ENCODE peak calls at places on chromosomes 5 and 9, in seven cellular contexts. T, I, Q, J, N, H and B are unnamed samples.

GRCh38 chr5:101306391-101307137 is 403.5 kb upstream of the ST8SIA4 start:
- DNase-seq in T (no peak), I (no peak), Q (no peak), J (no peak), N (no peak), H (no peak), B (no peak)

GRCh38 chr5:171207256-171207866 is 101.7 kb upstream of the TLX3 start:
- DNase-seq in T (no peak), I (no peak), Q (no peak), J (peak; percentile 70), N (no peak), H (no peak), B (no peak)

GRCh38 chr5:138336952-138337684 is 948 bp upstream of the FAM53C start:
- DNase-seq in T (peak; percentile 65), I (peak; percentile 80), Q (peak; percentile 81), J (no peak), N (no peak), H (no peak), B (peak; percentile 84)

GRCh38 chr9:121216406-121216805 is 14.7 kb upstream of the RAB14 start:
- DNase-seq in T (no peak), I (no peak), Q (no peak), J (no peak), N (no peak), H (no peak), B (no peak)

GRCh38 chr9:4921449-4921848 is 63.6 kb upstream of the JAK2 start:
- DNase-seq in T (no peak), I (no peak), Q (no peak), J (no peak), N (no peak), H (no peak), B (no peak)

GRCh38 chr5:151174612-151175101 is 17.1 kb upstream of the ANXA6 start:
- DNase-seq in T (no peak), I (no peak), Q (no peak), J (peak; percentile 90), N (no peak), H (no peak), B (no peak)

GRCh38 chr5:99037668-99038067 is 108.9 kb upstream of the CHD1 start:
- DNase-seq in T (no peak), I (no peak), Q (peak; percentile 82), J (peak; percentile 58), N (no peak), H (no peak), B (no peak)

GRCh38 chr5:1359031-1359645 is 14.2 kb upstream of the CLPTM1L start:
- DNase-seq in T (no peak), I (no peak), Q (no peak), J (no peak), N (no peak), H (no peak), B (no peak)

GRCh38 chr5:173823721-173824567 is 64.2 kb upstream of the CPEB4 start:
- DNase-seq in T (peak; percentile 71), I (no peak), Q (peak; percentile 70), J (peak; percentile 62), N (no peak), H (no peak), B (no peak)

GRCh38 chr9:89902450-89902849 is 297.6 kb downstream of the GADD45G start:
- DNase-seq in T (no peak), I (no peak), Q (no peak), J (no peak), N (no peak), H (no peak), B (peak; percentile 65)

GRCh38 chr9:92426501-92426900 is 2.2 kb upstream of the OMD start:
- DNase-seq in T (no peak), I (no peak), Q (no peak), J (no peak), N (no peak), H (no peak), B (no peak)

GRCh38 chr9:127720865-127721227 is 5.0 kb downstream of the TTC16 start:
- DNase-seq in T (no peak), I (no peak), Q (no peak), J (no peak), N (no peak), H (no peak), B (no peak)

GRCh38 chr9:85715587-85715986 is 26.2 kb downstream of the AGTPBP1 start:
- DNase-seq in T (no peak), I (no peak), Q (no peak), J (no peak), N (no peak), H (no peak), B (no peak)

GRCh38 chr5:62812653-62813329 is 234.2 kb downstream of the LRRC70 start:
- DNase-seq in T (no peak), I (no peak), Q (no peak), J (no peak), N (no peak), H (no peak), B (no peak)

DNA sequence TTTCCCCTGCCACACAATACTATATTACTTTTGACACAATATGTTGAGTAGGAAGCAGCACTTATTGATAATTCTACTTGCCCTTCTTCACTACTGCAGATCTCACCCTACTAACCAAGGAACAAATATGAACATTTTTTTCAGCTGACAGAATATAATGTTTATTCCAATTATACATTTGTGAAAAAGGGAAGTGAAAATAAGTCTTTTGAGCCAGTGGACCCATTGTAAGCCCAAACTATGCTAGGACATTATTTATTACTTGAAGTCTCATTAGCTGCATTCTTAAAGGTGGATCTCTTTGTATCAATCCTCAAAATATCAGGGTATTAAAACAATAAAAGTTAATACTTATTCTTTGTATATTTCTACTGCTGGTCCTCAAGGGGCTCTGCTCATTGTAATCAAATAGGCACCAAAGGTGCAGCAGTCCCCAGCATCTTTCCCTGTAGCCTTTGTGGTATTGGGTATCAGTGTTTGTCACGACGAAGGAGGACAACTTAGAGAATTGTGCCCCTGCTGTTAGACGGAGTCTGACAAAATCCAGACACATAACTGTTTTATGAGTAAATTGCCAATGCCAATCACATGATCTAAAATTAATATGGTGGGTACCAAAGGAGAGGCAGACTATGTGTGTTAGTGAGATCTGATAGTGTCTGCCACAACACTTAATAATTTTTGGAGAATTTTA is 453.5 kb upstream of the CDH9 start:
- DNase-seq in T (no peak), I (no peak), Q (no peak), J (no peak), N (no peak), H (no peak), B (no peak)
- H3K27me3 ChIP-seq in T (no peaks in the 10 kb centered on the region), I (no peaks in the 10 kb centered on the region), Q (no peaks in the 10 kb centered on the region), J (no peaks in the 10 kb centered on the region), N (no peaks in the 10 kb centered on the region), H (no peaks in the 10 kb centered on the region), B (no peaks in the 10 kb centered on the region)

GRCh38 chr9:137306546-137307254 is 4.6 kb upstream of the NRARP start:
- DNase-seq in T (peak; percentile 4), I (peak; percentile 21), Q (peak; percentile 51), J (peak; percentile 49), N (peak; percentile 92), H (peak; percentile 41), B (peak; percentile 19)

GRCh38 chr9:137305788-137306545 is 3.9 kb upstream of the NRARP start:
- DNase-seq in T (no peak), I (peak; percentile 20), Q (no peak), J (peak; percentile 65), N (peak; percentile 86), H (peak; percentile 42), B (peak; percentile 28)

GRCh38 chr9:137303893-137304382 is 1.9 kb upstream of the NRARP start:
- DNase-seq in T (no peak), I (no peak), Q (peak; percentile 45), J (peak; percentile 53), N (peak; percentile 84), H (peak; percentile 13), B (no peak)

GRCh38 chr9:137304383-137305059 is 2.5 kb upstream of the NRARP start:
- DNase-seq in T (peak; percentile 8), I (peak; percentile 15), Q (peak; percentile 53), J (peak; percentile 58), N (peak; percentile 77), H (peak; percentile 16), B (peak; percentile 15)

GRCh38 chr9:137305060-137305787 is 3.2 kb upstream of the NRARP start:
- DNase-seq in T (peak; percentile 60), I (peak; percentile 68), Q (peak; percentile 88), J (peak; percentile 86), N (peak; percentile 93), H (peak; percentile 71), B (peak; percentile 33)
- TF ChIP-seq CTCF in T (no peak), I (peak; percentile 28), Q (no peak), J (no peak), N (no peak), H (peak; percentile 37), B (no peak)

GRCh38 chr9:137138058-137138697 is 776 bp upstream of the GRIN1 start:
- DNase-seq in T (no peak), I (no peak), Q (no peak), J (peak; percentile 75), N (peak; percentile 59), H (no peak), B (no peak)

GRCh38 chr9:137139468-137140150 is 655 bp downstream of the GRIN1 start:
- DNase-seq in T (no peak), I (no peak), Q (no peak), J (peak; percentile 30), N (peak; percentile 69), H (no peak), B (no peak)

GRCh38 chr9:137138701-137139467 is at the start of gene GRIN1:
- DNase-seq in T (no peak), I (no peak), Q (no peak), J (peak; percentile 81), N (peak; percentile 74), H (no peak), B (no peak)

GRCh38 chr9:137136261-137136925 is 2.6 kb upstream of the GRIN1 start:
- DNase-seq in T (no peak), I (no peak), Q (peak; percentile 49), J (peak; percentile 60), N (peak; percentile 72), H (no peak), B (no peak)

GRCh38 chr9:137136926-137137607 is 1.9 kb upstream of the GRIN1 start:
- DNase-seq in T (no peak), I (no peak), Q (no peak), J (peak; percentile 31), N (peak; percentile 29), H (no peak), B (no peak)
- H3K27me3 ChIP-seq in T (peaks cover 26% of the 10 kb centered on the region), I (peaks cover 95% of the 10 kb centered on the region), Q (peaks cover 54% of the 10 kb centered on the region), J (peaks cover 90% of the 10 kb centered on the region), N (peaks cover 7% of the 10 kb centered on the region), H (peaks cover 92% of the 10 kb centered on the region), B (no peaks in the 10 kb centered on the region)

GRCh38 chr5:10330511-10331105 is 22.9 kb upstream of the MARCHF6 start:
- DNase-seq in T (no peak), I (no peak), Q (peak; percentile 39), J (no peak), N (no peak), H (no peak), B (no peak)

GRCh38 chr5:10331341-10331796 is 22.1 kb upstream of the MARCHF6 start:
- DNase-seq in T (peak; percentile 71), I (peak; percentile 78), Q (peak; percentile 67), J (peak; percentile 28), N (peak; percentile 76), H (peak; percentile 64), B (peak; percentile 83)

GRCh38 chr5:10329421-10329807 is 21.7 kb upstream of the CMBL start:
- DNase-seq in T (no peak), I (no peak), Q (peak; percentile 12), J (no peak), N (no peak), H (no peak), B (no peak)

GRCh38 chr5:10329808-10330481 is 22.2 kb upstream of the CMBL start:
- DNase-seq in T (no peak), I (peak; percentile 46), Q (peak; percentile 27), J (no peak), N (no peak), H (peak; percentile 49), B (peak; percentile 55)

GRCh38 chr5:10328323-10328722 is 20.6 kb upstream of the CMBL start:
- DNase-seq in T (no peak), I (no peak), Q (no peak), J (no peak), N (no peak), H (no peak), B (no peak)
- TF ChIP-seq CTCF in T (no peak), I (no peak), Q (no peak), J (no peak), N (no peak), H (no peak), B (no peak)